ENCODE peak calls at places on chromosomes 2 and 18, in five cellular contexts. Y, G, H, Q and U are unnamed samples.
A peak's percentile ranks its signal among the peaks of the same experiment; 100 is the strongest.

GRCh38 chr18:13260114-13260926 is 41.8 kb downstream of the LDLRAD4 start:
- DNase-seq in H (no peak), Q (no peak), Y (no peak), G (no peak), U (no peak)

GRCh38 chr2:128805918-128806317 is 487.2 kb upstream of the HS6ST1 start:
- DNase-seq in Q (no peak), Y (no peak), G (no peak), H (no peak), U (no peak)

GRCh38 chr2:7165736-7166135 is 248.5 kb downstream of the RNF144A start:
- DNase-seq in H (no peak), Q (no peak), Y (no peak), G (no peak), U (no peak)

GRCh38 chr18:41532344-41533086 is 422.5 kb upstream of the PIK3C3 start:
- DNase-seq in G (no peak), Y (no peak), Q (no peak), H (no peak), U (no peak)

GRCh38 chr18:7020995-7021777 is 96.4 kb downstream of the LAMA1 start:
- DNase-seq in G (no peak), H (no peak), Q (no peak), Y (peak; percentile 42), U (no peak)

GRCh38 chr2:189466046-189466445 is 24.8 kb downstream of the WDR75 start:
- DNase-seq in H (no peak), Y (no peak), G (no peak), Q (no peak), U (no peak)

GRCh38 chr2:196239622-196240587 is 68.5 kb upstream of the STK17B start:
- DNase-seq in Y (peak; percentile 44), G (no peak), Q (peak; percentile 8), H (no peak), U (peak; percentile 86)

GRCh38 chr18:2656237-2657042 is 914 bp downstream of the SMCHD1 start:
- DNase-seq in Q (no peak), G (peak; percentile 15), H (peak; percentile 72), Y (peak; percentile 53), U (no peak)

GRCh38 chr2:24816884-24817283 is 23.7 kb downstream of the CENPO start:
- DNase-seq in Y (peak; percentile 70), H (peak; percentile 21), G (no peak), Q (no peak), U (no peak)

GRCh38 chr2:134217316-134217715 is 36.6 kb upstream of the MGAT5 start:
- DNase-seq in G (no peak), H (no peak), Q (no peak), Y (no peak), U (no peak)

GRCh38 chr2:233912799-233913423 is 4.3 kb upstream of the TRPM8 start:
- DNase-seq in Q (no peak), H (no peak), G (peak; percentile 41), Y (peak; percentile 12), U (no peak)

GRCh38 chr2:171317492-171318125 is 116.2 kb downstream of the METTL8 start:
- DNase-seq in G (no peak), Y (no peak), H (no peak), Q (no peak), U (peak; percentile 74)

GRCh38 chr2:162435676-162436075 is 91.7 kb downstream of the GCA start:
- DNase-seq in H (no peak), G (peak; percentile 29), Y (no peak), Q (no peak), U (no peak)

GRCh38 chr18:41809652-41810051 is 145.4 kb upstream of the PIK3C3 start:
- DNase-seq in Q (no peak), Y (no peak), G (no peak), H (no peak), U (no peak)

GRCh38 chr2:102159295-102159694 is 16.7 kb downstream of the IL1R1 start:
- DNase-seq in Y (no peak), G (peak; percentile 34), Q (no peak), H (no peak), U (no peak)

GRCh38 chr2:45826889-45827635 is 175.6 kb downstream of the PRKCE start:
- DNase-seq in G (no peak), H (no peak), Q (no peak), Y (no peak), U (no peak)

GRCh38 chr18:58417752-58418151 is 211.1 kb downstream of the ALPK2 start:
- DNase-seq in Y (no peak), Q (no peak), H (no peak), G (peak; percentile 65), U (no peak)

GRCh38 chr2:192749606-192750200 is 555.0 kb upstream of the TMEFF2 start:
- DNase-seq in Q (peak; percentile 31), H (peak; percentile 9), G (peak; percentile 9), Y (no peak), U (no peak)

GRCh38 chr2:68287580-68288441 is 31.9 kb downstream of the CNRIP1 start:
- DNase-seq in Q (no peak), H (no peak), G (no peak), Y (peak; percentile 51), U (no peak)

GRCh38 chr2:96430394-96430988 is 74.7 kb downstream of the NEURL3 start:
- DNase-seq in Y (no peak), H (no peak), Q (no peak), G (no peak), U (no peak)

GRCh38 chr18:48402953-48403352 is 6.2 kb downstream of the ZBTB7C start:
- DNase-seq in H (no peak), Q (no peak), Y (no peak), G (no peak), U (no peak)
- TF ChIP-seq ZBTB33 in H (no peak), Q (no peak), Y (no peak), G (no peak), U (no peak)

DNA sequence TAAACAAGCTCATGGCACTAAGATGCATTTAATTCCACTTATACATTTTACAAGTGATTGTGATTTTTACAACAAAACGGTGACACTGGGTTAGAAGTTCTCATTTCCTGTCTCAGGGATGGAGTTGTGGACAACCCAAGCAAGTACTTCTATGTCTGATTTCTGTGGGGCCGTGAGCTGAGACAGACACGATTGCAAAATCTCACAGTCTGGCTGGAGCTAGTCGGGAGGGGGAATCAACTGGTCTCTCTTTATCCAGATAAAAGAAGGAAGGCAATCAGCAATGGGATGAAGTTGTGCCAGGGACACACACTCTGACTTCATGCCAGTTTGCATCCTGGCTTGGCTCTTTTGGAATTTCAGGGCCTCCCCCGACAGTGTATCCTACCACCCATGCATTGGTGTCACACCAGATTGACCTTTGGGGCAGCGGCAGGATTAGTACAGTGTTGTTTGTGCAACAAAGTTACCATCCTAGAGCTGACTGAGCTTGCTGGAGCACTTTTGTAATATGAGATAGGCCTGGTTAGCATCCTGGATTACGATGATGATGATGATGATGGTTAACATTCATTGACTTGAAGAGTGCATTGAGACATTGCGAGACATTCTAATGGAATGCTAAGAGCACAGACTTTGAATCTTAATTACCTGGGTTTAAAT is 98.8 kb downstream of the CTAGE1 start:
- DNase-seq in Y (no peak), G (no peak), H (no peak), Q (no peak), U (no peak)
- TF ChIP-seq ZBTB33 in Y (no peak), G (no peak), H (no peak), Q (no peak), U (no peak)

DNA sequence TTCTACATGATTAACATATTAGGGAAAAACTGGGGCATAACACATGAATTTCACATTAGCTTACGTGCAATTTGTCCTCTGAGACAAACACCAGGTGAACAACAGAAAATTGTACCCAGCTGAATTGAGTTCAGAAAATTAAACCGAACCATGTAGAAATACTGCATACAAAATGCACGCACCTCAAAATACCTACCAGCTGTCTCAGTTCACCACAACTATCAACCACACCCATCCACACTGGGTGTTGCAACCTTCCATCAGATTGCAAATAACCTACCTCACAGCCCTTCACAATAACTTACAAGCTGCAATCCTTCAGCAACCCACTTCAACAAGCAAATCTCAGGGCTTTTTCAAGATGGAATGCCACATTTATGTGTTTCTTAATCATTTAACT is 55.9 kb downstream of the UNC50 start:
- DNase-seq in G (no peak), Q (peak; percentile 13), Y (no peak), H (no peak), U (no peak)
- TF ChIP-seq ZBTB33 in G (no peak), Q (no peak), Y (no peak), H (no peak), U (no peak)

DNA sequence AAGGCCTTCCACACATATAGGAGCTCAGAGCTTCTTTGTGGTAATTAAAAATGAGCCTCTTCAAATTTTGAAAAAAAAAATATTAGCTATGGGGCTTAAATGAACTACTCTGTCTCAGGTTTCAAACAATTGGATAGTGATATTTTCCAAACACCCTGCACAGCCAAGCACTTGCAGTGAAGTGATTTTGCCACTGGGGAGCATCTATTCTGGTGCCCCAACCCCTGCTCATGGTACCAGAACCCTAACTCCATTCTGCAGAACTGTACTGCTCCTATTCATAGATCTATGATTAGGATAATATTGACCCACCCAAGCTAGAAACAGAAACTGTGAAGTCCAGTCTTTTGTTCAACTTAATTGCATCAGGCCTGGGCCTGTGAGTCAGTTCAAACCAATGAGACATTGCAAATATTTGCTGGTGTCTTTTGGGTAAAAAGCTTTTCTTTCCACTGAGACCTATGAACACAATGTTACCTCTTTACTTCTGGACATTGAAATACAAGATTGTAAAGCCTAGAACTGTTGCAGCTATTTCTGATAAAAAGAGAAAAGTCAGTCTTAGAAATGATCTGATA is 324.0 kb downstream of the GALNT13 start:
- DNase-seq in G (peak; percentile 11), Y (no peak), Q (no peak), H (no peak), U (no peak)
- TF ChIP-seq ZBTB33 in G (no peak), Y (no peak), Q (no peak), H (no peak), U (no peak)

DNA sequence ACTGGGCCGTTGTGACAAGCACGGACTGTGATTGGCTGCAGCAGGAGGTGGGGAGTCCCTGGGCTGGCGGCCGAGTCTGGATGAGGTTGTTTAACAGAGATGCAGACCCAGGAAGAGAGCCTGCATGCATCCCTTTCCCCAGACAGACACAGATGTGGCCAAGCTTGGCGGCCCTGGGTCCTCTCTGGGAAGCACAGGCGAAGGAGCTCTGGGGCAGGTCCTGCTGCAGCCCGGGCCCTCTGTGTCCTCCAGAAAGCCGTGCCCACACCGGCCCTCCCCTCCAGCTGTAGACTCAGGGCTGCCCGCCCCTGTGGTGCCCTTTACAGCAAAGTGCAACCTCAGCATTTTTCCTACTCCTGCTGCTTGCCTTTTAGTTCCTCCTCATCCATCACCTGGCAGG is 74.8 kb downstream of the CTIF start:
- DNase-seq in Q (no peak), G (no peak), H (peak; percentile 90), Y (no peak), U (no peak)
- TF ChIP-seq ZBTB33 in Q (no peak), G (no peak), H (no peak), Y (no peak), U (no peak)

GRCh38 chr2:83650897-83651296 is 808.2 kb downstream of the SUCLG1 start:
- DNase-seq in G (no peak), Y (no peak), Q (no peak), H (no peak), U (no peak)
- TF ChIP-seq ZBTB33 in G (no peak), Y (no peak), Q (no peak), H (no peak), U (no peak)

GRCh38 chr18:65260030-65260429 is 490.8 kb upstream of the CDH7 start:
- DNase-seq in G (no peak), Y (no peak), Q (no peak), H (no peak), U (no peak)
- TF ChIP-seq ZBTB33 in G (no peak), Y (no peak), Q (no peak), H (no peak), U (no peak)

GRCh38 chr2:10911291-10912075 is at the start of gene KCNF1:
- DNase-seq in H (peak; percentile 90), Y (no peak), Q (no peak), G (peak; percentile 68), U (no peak)
- TF ChIP-seq ZBTB33 in H (no peak), Y (no peak), Q (no peak), G (no peak), U (no peak)

GRCh38 chr18:59968583-59968982 is 68.8 kb downstream of the PMAIP1 start:
- DNase-seq in Y (no peak), Q (no peak), G (no peak), H (no peak), U (no peak)
- TF ChIP-seq ZBTB33 in Y (no peak), Q (no peak), G (no peak), H (no peak), U (no peak)